ENCODE peak calls at places on chromosomes 2 and 18, in five cellular contexts. B is adrenal gland, P is psoas muscle, D is lower lobe of right lung, N is OCI-LY7. L is an unnamed sample.

GRCh38 chr2:129296401-129297343 is 682.8 kb upstream of the RAB6C start:
- DNase-seq in P (no peak), B (no peak), N (no peak), D (no peak), L (no peak)

GRCh38 chr2:133736674-133737073 is 168.4 kb upstream of the NCKAP5 start:
- DNase-seq in B (no peak), P (no peak), D (no peak), N (no peak), L (no peak)

GRCh38 chr18:2303517-2304238 is 267.6 kb downstream of the METTL4 start:
- DNase-seq in P (no peak), B (no peak), D (no peak), N (no peak), L (peak)

GRCh38 chr2:200483729-200484198 is 26.1 kb downstream of the KCTD18 start:
- DNase-seq in B (peak), N (peak), D (peak), P (no peak), L (peak)

GRCh38 chr2:118903029-118903351 is 39.0 kb upstream of the MARCO start:
- DNase-seq in D (no peak), B (no peak), P (no peak), N (no peak), L (no peak)

GRCh38 chr2:241300000-241300399 is 15.5 kb downstream of the HDLBP start:
- DNase-seq in P (no peak), D (no peak), B (no peak), N (no peak), L (no peak)

GRCh38 chr2:152466041-152466440 is 131.1 kb downstream of the FMNL2 start:
- DNase-seq in D (no peak), B (peak), P (no peak), N (no peak), L (no peak)

GRCh38 chr2:241741016-241741415 is 6.6 kb downstream of the D2HGDH start:
- DNase-seq in B (no peak), N (no peak), P (no peak), D (no peak), L (no peak)

GRCh38 chr2:8677646-8678592 is 3.9 kb upstream of the ID2 start:
- DNase-seq in D (peak), N (peak), P (no peak), B (peak), L (peak)

GRCh38 chr2:42977236-42978174 is 185.1 kb upstream of the HAAO start:
- DNase-seq in P (no peak), B (no peak), N (no peak), D (no peak), L (no peak)

GRCh38 chr2:204643326-204643725 is 98.1 kb downstream of the PARD3B start:
- DNase-seq in N (no peak), B (no peak), D (no peak), P (no peak), L (no peak)

GRCh38 chr18:35131387-35132283 is 90.4 kb downstream of the MAPRE2 start:
- DNase-seq in N (no peak), P (no peak), B (no peak), D (no peak), L (no peak)

GRCh38 chr2:228875152-228875875 is 395.8 kb downstream of the PID1 start:
- DNase-seq in P (no peak), B (no peak), N (no peak), D (no peak), L (peak)

GRCh38 chr2:226746206-226746800 is 53.3 kb downstream of the IRS1 start:
- DNase-seq in D (no peak), B (no peak), P (no peak), N (no peak), L (no peak)

GRCh38 chr2:174436351-174436750 is 40.8 kb downstream of the SCRN3 start:
- DNase-seq in N (no peak), B (no peak), P (no peak), D (no peak), L (no peak)

GRCh38 chr2:8548065-8548870 is 133.6 kb upstream of the ID2 start:
- DNase-seq in B (no peak), D (no peak), P (peak), N (peak), L (peak)

GRCh38 chr18:26301681-26302080 is 75.4 kb downstream of the TAF4B start:
- DNase-seq in N (no peak), B (no peak), D (no peak), P (no peak), L (no peak)

GRCh38 chr2:109350526-109350925 is 221.5 kb downstream of the SH3RF3 start:
- DNase-seq in N (no peak), D (no peak), B (no peak), P (no peak), L (no peak)

GRCh38 chr2:197453914-197454398 is 604 bp downstream of the COQ10B start:
- DNase-seq in P (no peak), D (no peak), B (peak), N (no peak), L (no peak)

GRCh38 chr2:123993728-123994323 is 31.3 kb upstream of the CNTNAP5 start:
- DNase-seq in B (peak), P (no peak), D (no peak), N (peak), L (peak)

GRCh38 chr2:71609029-71609428 is 155.7 kb downstream of the DYSF start:
- DNase-seq in D (peak), N (no peak), P (peak), B (peak), L (no peak)

GRCh38 chr2:1791670-1792069 is 47.4 kb upstream of the PXDN start:
- DNase-seq in N (no peak), D (no peak), B (no peak), P (no peak), L (no peak)

GRCh38 chr2:71700880-71701397 is 247.6 kb downstream of the DYSF start:
- DNase-seq in B (peak), N (no peak), P (peak), D (no peak), L (peak)

GRCh38 chr2:64212346-64212745 is 68.1 kb upstream of the PELI1 start:
- DNase-seq in N (no peak), B (no peak), P (no peak), D (no peak), L (no peak)

GRCh38 chr2:120820263-120820884 is 84.7 kb downstream of the GLI2 start:
- DNase-seq in B (no peak), N (no peak), D (no peak), P (peak), L (peak)

GRCh38 chr2:169095631-169096105 is 26.3 kb downstream of the DHRS9 start:
- DNase-seq in D (no peak), P (no peak), N (no peak), B (no peak), L (no peak)

GRCh38 chr18:79507076-79507545 is 111.4 kb downstream of the NFATC1 start:
- DNase-seq in P (peak), N (no peak), B (peak), D (peak), L (peak)

GRCh38 chr18:77114070-77114563 is 18.5 kb downstream of the MBP start:
- DNase-seq in D (no peak), P (no peak), N (no peak), B (no peak), L (no peak)

GRCh38 chr2:180077295-180077906 is 70.3 kb upstream of the CWC22 start:
- DNase-seq in D (no peak), P (no peak), B (no peak), N (peak), L (peak)

GRCh38 chr2:168528469-168528868 is 72.4 kb downstream of the CERS6 start:
- DNase-seq in N (no peak), D (no peak), B (no peak), P (no peak), L (peak)

GRCh38 chr2:29139152-29139551 is 23.9 kb downstream of the CLIP4 start:
- DNase-seq in D (no peak), P (no peak), B (no peak), N (no peak), L (peak)

GRCh38 chr2:168912466-168913170 is 11.5 kb downstream of the G6PC2 start:
- DNase-seq in N (no peak), D (no peak), B (peak), P (peak), L (peak)

DNA sequence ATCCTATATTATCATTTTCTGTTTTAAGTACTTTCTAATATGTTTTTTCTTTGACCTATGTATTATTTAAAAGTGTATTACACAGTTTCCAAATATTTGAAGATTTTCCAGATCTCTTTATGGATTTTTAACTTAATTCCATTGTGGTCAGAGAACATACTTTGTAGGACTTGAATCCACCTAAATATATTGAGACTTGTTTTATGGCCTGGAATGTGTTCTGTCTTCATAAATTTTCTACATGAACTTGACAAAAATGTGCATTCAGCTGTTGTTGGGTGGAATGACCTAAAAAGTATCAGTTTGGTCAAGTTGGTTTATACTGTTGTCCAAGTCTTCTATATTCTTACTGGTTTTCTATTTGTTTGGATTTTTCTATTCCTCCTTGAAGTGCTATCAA is 33.8 kb upstream of the TMEM247 start:
- DNase-seq in N (no peak), D (no peak), P (no peak), B (no peak), L (no peak)
- H3K4me3 ChIP-seq in N (no peak), D (no peak), P (no peak), B (no peak), L (no peak)

GRCh38 chr2:75608684-75609333 is 37.8 kb upstream of the MRPL19 start:
- DNase-seq in D (peak), P (peak), B (peak), N (peak), L (peak)

GRCh38 chr2:75609937-75610508 is 36.6 kb upstream of the MRPL19 start:
- DNase-seq in B (no peak), P (no peak), N (no peak), D (no peak), L (no peak)

GRCh38 chr2:75607988-75608683 is 38.4 kb upstream of the MRPL19 start:
- DNase-seq in D (no peak), B (no peak), N (no peak), P (no peak), L (no peak)

GRCh38 chr2:75610671-75611070 is 35.9 kb upstream of the MRPL19 start:
- DNase-seq in B (no peak), P (no peak), D (no peak), N (no peak), L (no peak)

DNA sequence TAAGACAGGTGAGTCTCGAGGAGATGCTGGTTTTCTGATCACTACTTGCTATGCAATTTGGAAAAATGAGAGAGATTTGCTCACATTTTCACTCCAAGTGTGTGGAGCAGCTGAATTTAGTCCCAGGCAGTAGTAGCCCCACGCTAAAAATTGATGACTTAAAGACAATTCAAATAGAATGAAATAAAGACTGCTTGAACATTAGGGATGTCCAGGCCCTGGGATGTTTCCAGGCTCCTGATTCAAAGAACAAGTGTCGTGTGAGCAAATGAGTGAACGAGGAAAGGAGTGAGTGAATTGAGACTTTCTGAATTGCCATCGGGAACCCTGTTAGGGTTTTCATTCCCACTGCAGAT is 37.3 kb upstream of the MRPL19 start:
- DNase-seq in N (no peak), P (no peak), D (no peak), B (no peak), L (no peak)
- TF ChIP-seq CTCF in N (peak), P (no peak), D (no peak), B (peak), L (no peak)

GRCh38 chr2:33136570-33136969 is 189.8 kb downstream of the LTBP1 start:
- DNase-seq in N (no peak), B (no peak), D (no peak), P (no peak), L (no peak)
- H3K4me3 ChIP-seq in N (no peak), B (no peak), D (peak), P (peak), L (no peak)

DNA sequence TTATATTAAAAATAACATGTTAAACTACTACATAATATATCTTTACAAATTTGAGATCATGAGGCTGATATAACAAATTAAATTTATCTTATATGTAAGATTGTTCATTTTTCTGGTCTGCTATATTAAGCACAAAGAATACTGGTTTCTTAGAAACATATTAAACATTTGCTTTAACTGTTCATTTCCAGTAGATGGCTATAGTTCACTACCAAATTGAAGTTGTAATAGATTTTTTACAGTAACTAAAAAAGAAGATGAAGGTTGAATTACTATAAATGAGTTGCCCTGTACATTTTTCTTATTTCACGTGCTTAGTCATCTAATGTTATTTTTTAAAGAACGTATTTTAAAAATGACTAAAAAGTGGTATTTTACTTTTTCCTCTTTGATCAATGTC is 57.0 kb downstream of the ZNF407 start:
- DNase-seq in P (no peak), B (no peak), N (no peak), D (no peak), L (no peak)
- TF ChIP-seq CTCF in P (no peak), B (peak), N (peak), D (no peak), L (peak)

DNA sequence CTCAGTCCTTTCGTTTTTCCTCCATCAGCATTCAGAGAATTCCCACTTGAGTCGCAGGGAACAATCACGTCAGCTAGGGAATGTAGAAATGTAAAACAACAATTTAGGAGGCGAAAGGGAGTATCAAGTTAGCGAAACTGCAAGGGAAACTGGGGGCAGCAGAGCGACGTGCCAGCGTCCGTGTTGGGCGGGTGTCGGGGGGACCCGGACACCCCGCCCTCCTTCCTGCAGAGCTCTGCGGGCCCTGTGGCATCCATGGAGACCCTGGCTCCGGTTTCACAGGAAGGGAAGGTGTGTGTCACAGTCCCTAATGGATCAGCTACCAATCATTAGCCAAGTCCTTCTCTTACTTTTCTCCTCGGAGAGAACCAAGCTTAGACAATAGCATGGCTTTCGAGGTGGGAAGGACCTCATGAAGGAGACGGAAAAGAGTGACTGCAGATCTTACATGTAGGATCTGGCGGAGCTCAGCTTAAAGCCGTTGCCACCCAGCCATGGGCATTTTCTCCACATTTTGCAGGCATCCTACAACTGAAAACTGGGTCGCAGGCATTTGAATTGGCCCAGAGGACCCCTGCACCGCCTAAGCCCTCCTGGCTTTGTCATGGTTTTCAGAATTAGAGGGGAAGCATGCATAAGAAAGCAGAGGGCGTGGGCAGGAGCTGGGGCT is 33.7 kb downstream of the SOX11 start:
- DNase-seq in N (no peak), P (no peak), D (no peak), B (no peak), L (peak)
- H3K4me3 ChIP-seq in N (no peak), P (peak), D (peak), B (no peak), L (peak)

DNA sequence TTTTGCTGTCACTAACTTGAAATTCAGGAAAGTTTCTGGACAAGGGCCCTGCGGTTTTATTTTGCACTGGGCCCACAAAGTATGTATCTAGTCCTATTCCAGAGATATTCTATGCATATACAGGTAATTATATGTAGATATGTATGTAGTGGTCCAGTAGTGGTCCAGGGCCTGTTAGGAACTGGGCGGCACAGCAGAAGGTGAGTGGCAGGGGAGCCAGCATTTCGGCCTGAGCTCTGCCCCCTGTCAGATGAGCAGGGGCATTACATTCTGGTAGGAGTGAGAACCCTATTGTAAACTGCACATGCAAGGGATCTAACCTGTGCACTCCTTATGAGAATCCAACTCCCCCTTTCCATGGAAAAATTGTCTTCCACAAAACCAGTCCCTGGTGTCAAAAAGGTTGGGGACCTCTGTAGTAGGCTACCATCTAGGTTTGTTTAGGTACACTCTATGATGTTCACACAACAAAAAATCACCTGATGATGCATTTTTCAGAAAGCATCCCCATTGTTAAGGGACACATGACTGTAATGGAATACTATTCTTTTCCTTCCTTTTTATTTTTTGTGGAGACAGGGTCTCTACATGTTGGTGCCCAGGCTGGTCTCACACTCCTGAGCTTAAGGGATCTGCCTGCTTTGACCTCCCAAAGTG is 2.8 kb upstream of the PPP4R3B start:
- DNase-seq in N (peak), D (no peak), P (no peak), B (no peak), L (peak)
- TF ChIP-seq CTCF in N (peak), D (peak), P (peak), B (peak), L (peak)

DNA sequence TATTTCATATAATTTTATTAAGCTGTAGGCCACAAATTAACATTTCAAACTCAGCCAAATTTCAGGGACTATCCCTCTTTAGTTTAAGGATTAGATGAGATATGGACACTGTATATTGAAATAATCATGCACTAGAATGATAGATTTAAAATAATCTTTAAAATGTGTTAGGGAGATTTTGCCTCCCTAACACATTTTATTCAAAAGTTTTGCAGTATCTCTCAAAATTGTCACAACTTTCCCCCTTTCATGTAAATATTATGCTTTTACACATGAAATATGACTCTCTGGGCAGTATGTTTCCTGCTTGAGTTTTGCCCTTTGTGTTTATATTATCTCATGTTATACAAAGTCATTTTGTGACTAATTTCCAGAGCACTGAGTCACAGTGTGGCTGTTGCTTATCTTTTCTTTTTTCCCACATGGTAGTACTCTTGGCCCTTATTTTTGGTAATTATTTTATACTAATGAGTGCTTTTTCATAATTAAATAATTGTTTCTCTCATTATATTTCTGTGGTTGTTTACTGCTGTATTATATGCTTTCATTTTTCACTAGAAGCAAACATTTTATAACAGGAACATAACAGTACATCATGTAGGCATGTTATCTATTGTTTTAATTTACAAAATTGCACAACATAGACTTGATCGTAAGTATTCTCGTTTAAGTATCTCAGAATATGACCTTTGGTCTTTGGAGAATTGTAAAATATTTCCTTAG is 1.1 kb downstream of the TFPI start:
- DNase-seq in N (no peak), D (no peak), P (no peak), B (no peak), L (peak)
- H3K4me3 ChIP-seq in N (no peak), D (peak), P (peak), B (no peak), L (peak)

DNA sequence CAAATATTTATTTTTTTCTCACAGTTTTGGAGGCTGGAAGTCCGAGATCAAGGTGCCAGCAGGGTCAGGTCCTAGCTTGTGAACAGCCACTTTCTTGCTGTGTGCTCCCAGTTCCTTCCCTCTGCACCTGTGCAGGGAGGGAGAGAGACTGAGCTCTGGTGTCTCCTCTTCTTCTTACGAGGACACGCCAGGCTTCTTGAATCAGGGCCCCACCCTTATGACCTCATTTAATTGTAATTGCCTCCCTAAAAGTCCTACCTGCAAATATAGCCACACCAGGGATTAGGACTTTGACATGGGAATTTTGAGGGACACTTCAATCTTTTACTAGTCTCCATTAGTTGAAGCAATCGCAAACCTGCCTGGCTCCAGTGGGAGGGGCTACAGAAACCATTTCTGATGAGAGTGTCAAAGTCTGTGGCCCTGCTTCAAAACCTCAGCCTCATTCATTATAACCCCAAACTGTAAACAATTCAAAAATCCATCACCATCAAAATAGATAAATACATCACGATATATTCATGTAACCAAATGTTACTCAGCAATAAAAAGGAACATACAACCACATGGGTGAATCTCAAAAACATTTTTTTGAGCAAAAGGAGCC is 18.2 kb upstream of the SEH1L start:
- DNase-seq in P (no peak), N (no peak), D (no peak), B (no peak), L (no peak)
- TF ChIP-seq CTCF in P (no peak), N (no peak), D (no peak), B (no peak), L (no peak)

L was measured in cardiac muscle cell.